ENCODE peak calls at places on chromosomes 6 and 20, in five cellular contexts. One of them, this sample, is unnamed.

GRCh38 chr6:43807228-43808061 is 37.4 kb downstream of the VEGFA start:
- DNase-seq in effector memory CD8-positive, alpha-beta T cell: no peak
- DNase-seq in GM04503: no peak
- DNase-seq in BE2C: peak; percentile 96
- DNase-seq in NB4: peak; percentile 97
- DNase-seq in this sample: no peak

GRCh38 chr6:70108230-70108629 is 194.7 kb downstream of the COL9A1 start:
- DNase-seq in GM04503: no peak
- DNase-seq in effector memory CD8-positive, alpha-beta T cell: no peak
- DNase-seq in BE2C: no peak
- DNase-seq in NB4: peak; percentile 51
- DNase-seq in this sample: no peak

GRCh38 chr6:113649276-113649675 is 207.9 kb upstream of the MARCKS start:
- DNase-seq in NB4: peak; percentile 28
- DNase-seq in GM04503: no peak
- DNase-seq in effector memory CD8-positive, alpha-beta T cell: no peak
- DNase-seq in BE2C: no peak
- DNase-seq in this sample: no peak

GRCh38 chr6:98833101-98834059 is 994 bp upstream of the POU3F2 start:
- DNase-seq in BE2C: peak; percentile 54
- DNase-seq in NB4: peak; percentile 24
- DNase-seq in GM04503: no peak
- DNase-seq in effector memory CD8-positive, alpha-beta T cell: no peak
- DNase-seq in this sample: no peak

GRCh38 chr6:54031194-54031593 is 80.0 kb upstream of the MLIP start:
- DNase-seq in NB4: no peak
- DNase-seq in BE2C: no peak
- DNase-seq in effector memory CD8-positive, alpha-beta T cell: no peak
- DNase-seq in GM04503: no peak
- DNase-seq in this sample: no peak

GRCh38 chr6:137552146-137552545 is 58.0 kb upstream of the OLIG3 start:
- DNase-seq in effector memory CD8-positive, alpha-beta T cell: no peak
- DNase-seq in BE2C: no peak
- DNase-seq in GM04503: no peak
- DNase-seq in NB4: no peak
- DNase-seq in this sample: no peak

GRCh38 chr6:52162940-52163908 is 23.0 kb upstream of the IL17A start:
- DNase-seq in effector memory CD8-positive, alpha-beta T cell: peak; percentile 7
- DNase-seq in BE2C: no peak
- DNase-seq in GM04503: no peak
- DNase-seq in NB4: peak; percentile 52
- DNase-seq in this sample: peak; percentile 20

GRCh38 chr20:58342104-58342945 is 32.8 kb downstream of the RAB22A start:
- DNase-seq in NB4: no peak
- DNase-seq in effector memory CD8-positive, alpha-beta T cell: no peak
- DNase-seq in GM04503: peak; percentile 40
- DNase-seq in BE2C: no peak
- DNase-seq in this sample: no peak

GRCh38 chr6:126764696-126765095 is 353.8 kb upstream of the RSPO3 start:
- DNase-seq in effector memory CD8-positive, alpha-beta T cell: no peak
- DNase-seq in GM04503: no peak
- DNase-seq in NB4: no peak
- DNase-seq in BE2C: no peak
- DNase-seq in this sample: no peak

GRCh38 chr20:16072220-16072619 is 501.0 kb downstream of the KIF16B start:
- DNase-seq in NB4: no peak
- DNase-seq in BE2C: no peak
- DNase-seq in effector memory CD8-positive, alpha-beta T cell: no peak
- DNase-seq in GM04503: no peak
- DNase-seq in this sample: no peak

GRCh38 chr6:121944361-121944760 is 455.1 kb upstream of the HSF2 start:
- DNase-seq in BE2C: no peak
- DNase-seq in NB4: no peak
- DNase-seq in GM04503: peak; percentile 55
- DNase-seq in effector memory CD8-positive, alpha-beta T cell: no peak
- DNase-seq in this sample: no peak

GRCh38 chr20:17957505-17958325 is 10.9 kb downstream of the SNX5 start:
- DNase-seq in GM04503: no peak
- DNase-seq in effector memory CD8-positive, alpha-beta T cell: no peak
- DNase-seq in NB4: no peak
- DNase-seq in BE2C: no peak
- DNase-seq in this sample: no peak

GRCh38 chr6:51349866-51350265 is 531.2 kb downstream of the TFAP2B start:
- DNase-seq in GM04503: no peak
- DNase-seq in BE2C: no peak
- DNase-seq in effector memory CD8-positive, alpha-beta T cell: no peak
- DNase-seq in NB4: no peak
- DNase-seq in this sample: no peak

GRCh38 chr6:147933201-147933600 is 409.4 kb upstream of the SASH1 start:
- DNase-seq in BE2C: no peak
- DNase-seq in GM04503: no peak
- DNase-seq in effector memory CD8-positive, alpha-beta T cell: no peak
- DNase-seq in NB4: no peak
- DNase-seq in this sample: no peak

GRCh38 chr6:80094017-80094416 is 12.5 kb upstream of the BCKDHB start:
- DNase-seq in GM04503: no peak
- DNase-seq in NB4: peak; percentile 33
- DNase-seq in BE2C: no peak
- DNase-seq in effector memory CD8-positive, alpha-beta T cell: peak; percentile 15
- DNase-seq in this sample: no peak

GRCh38 chr6:150140236-150140969 is 2.4 kb upstream of the PPP1R14C start:
- DNase-seq in GM04503: no peak
- DNase-seq in NB4: no peak
- DNase-seq in BE2C: no peak
- DNase-seq in effector memory CD8-positive, alpha-beta T cell: no peak
- DNase-seq in this sample: no peak

GRCh38 chr6:13565921-13566320 is 8.5 kb upstream of the SIRT5 start:
- DNase-seq in effector memory CD8-positive, alpha-beta T cell: no peak
- DNase-seq in NB4: no peak
- DNase-seq in BE2C: no peak
- DNase-seq in GM04503: no peak
- DNase-seq in this sample: no peak

GRCh38 chr6:131001945-131002661 is 60.9 kb downstream of the EPB41L2 start:
- DNase-seq in NB4: no peak
- DNase-seq in BE2C: no peak
- DNase-seq in effector memory CD8-positive, alpha-beta T cell: no peak
- DNase-seq in GM04503: no peak
- DNase-seq in this sample: no peak

GRCh38 chr20:48295966-48296421 is 510.7 kb upstream of the SULF2 start:
- DNase-seq in BE2C: no peak
- DNase-seq in effector memory CD8-positive, alpha-beta T cell: no peak
- DNase-seq in NB4: no peak
- DNase-seq in GM04503: no peak
- DNase-seq in this sample: no peak

GRCh38 chr20:40956926-40957760 is 71.5 kb upstream of the TOP1 start:
- DNase-seq in GM04503: no peak
- DNase-seq in NB4: no peak
- DNase-seq in BE2C: no peak
- DNase-seq in effector memory CD8-positive, alpha-beta T cell: no peak
- DNase-seq in this sample: no peak

GRCh38 chr6:122789078-122789861 is at the start of gene SMPDL3A:
- DNase-seq in BE2C: peak; percentile 75
- DNase-seq in NB4: peak; percentile 38
- DNase-seq in effector memory CD8-positive, alpha-beta T cell: no peak
- DNase-seq in GM04503: peak; percentile 39
- DNase-seq in this sample: peak; percentile 32

GRCh38 chr20:44142416-44142815 is 44.6 kb downstream of the JPH2 start:
- DNase-seq in effector memory CD8-positive, alpha-beta T cell: no peak
- DNase-seq in NB4: peak; percentile 73
- DNase-seq in BE2C: no peak
- DNase-seq in GM04503: no peak
- DNase-seq in this sample: no peak

GRCh38 chr6:15524736-15525401 is 138.0 kb downstream of the DTNBP1 start:
- DNase-seq in effector memory CD8-positive, alpha-beta T cell: no peak
- DNase-seq in NB4: no peak
- DNase-seq in GM04503: no peak
- DNase-seq in BE2C: no peak
- DNase-seq in this sample: no peak

GRCh38 chr6:129007819-129008218 is 124.9 kb downstream of the LAMA2 start:
- DNase-seq in effector memory CD8-positive, alpha-beta T cell: no peak
- DNase-seq in BE2C: no peak
- DNase-seq in NB4: no peak
- DNase-seq in GM04503: no peak
- DNase-seq in this sample: no peak

GRCh38 chr20:58058421-58059140 is 169.9 kb downstream of the ANKRD60 start:
- DNase-seq in effector memory CD8-positive, alpha-beta T cell: no peak
- DNase-seq in GM04503: no peak
- DNase-seq in BE2C: no peak
- DNase-seq in NB4: no peak
- DNase-seq in this sample: no peak

GRCh38 chr20:21516180-21516567 is 2.3 kb upstream of the NKX2-2 start:
- DNase-seq in NB4: no peak
- DNase-seq in BE2C: no peak
- DNase-seq in GM04503: no peak
- DNase-seq in effector memory CD8-positive, alpha-beta T cell: no peak
- DNase-seq in this sample: no peak

GRCh38 chr6:5135783-5136376 is 50.7 kb downstream of the PPP1R3G start:
- DNase-seq in NB4: peak; percentile 67
- DNase-seq in GM04503: no peak
- DNase-seq in effector memory CD8-positive, alpha-beta T cell: peak; percentile 39
- DNase-seq in BE2C: peak; percentile 45
- DNase-seq in this sample: no peak